ENCODE peak calls at places on chromosomes 1 and 21, in four cellular contexts. F, A, S and D are unnamed samples.

GRCh38 chr1:167103236-167103894 is 9.5 kb downstream of the STYXL2 start:
- DNase-seq in F (no peak), A (no peak), S (no peak), D (no peak)

GRCh38 chr1:147676306-147677085 is 6.2 kb upstream of the ACP6 start:
- DNase-seq in F (no peak), A (no peak), S (no peak), D (no peak)

GRCh38 chr1:78830321-78830720 is 176.2 kb downstream of the ADGRL4 start:
- DNase-seq in F (no peak), A (no peak), S (no peak), D (no peak)

GRCh38 chr1:110113551-110113950 is 1.3 kb downstream of the UBL4B start:
- DNase-seq in F (no peak), A (peak; percentile 40), S (no peak), D (no peak)

GRCh38 chr1:166848193-166848592 is 8.9 kb downstream of the POGK start:
- DNase-seq in F (no peak), A (no peak), S (no peak), D (no peak)

GRCh38 chr21:31135536-31136184 is 97.4 kb upstream of the KRTAP19-8 start:
- DNase-seq in F (no peak), A (no peak), S (no peak), D (no peak)

GRCh38 chr1:96238426-96238825 is 483.2 kb upstream of the PTBP2 start:
- DNase-seq in F (no peak), A (no peak), S (no peak), D (no peak)

GRCh38 chr21:42027804-42028753 is 17.9 kb upstream of the ZBTB21 start:
- DNase-seq in F (no peak), A (no peak), S (no peak), D (no peak)

GRCh38 chr21:27590271-27590670 is 623.4 kb upstream of the ADAMTS5 start:
- DNase-seq in F (no peak), A (peak; percentile 58), S (no peak), D (no peak)

GRCh38 chr1:221548942-221549341 is 192.9 kb downstream of the DUSP10 start:
- DNase-seq in F (peak; percentile 43), A (no peak), S (no peak), D (no peak)

GRCh38 chr1:100145116-100145515 is 12.2 kb downstream of the TRMT13 start:
- DNase-seq in F (no peak), A (no peak), S (no peak), D (no peak)

GRCh38 chr1:205677152-205677551 is 3.2 kb downstream of the SLC45A3 start:
- DNase-seq in F (no peak), A (no peak), S (no peak), D (no peak)

GRCh38 chr1:219664310-219665029 is 51.6 kb upstream of the ZC3H11B start:
- DNase-seq in F (no peak), A (no peak), S (no peak), D (no peak)

GRCh38 chr1:219659682-219660081 is 46.8 kb upstream of the ZC3H11B start:
- DNase-seq in F (no peak), A (no peak), S (peak; percentile 6), D (no peak)

GRCh38 chr1:219661464-219662092 is 48.7 kb upstream of the ZC3H11B start:
- DNase-seq in F (no peak), A (no peak), S (no peak), D (no peak)

GRCh38 chr1:219659005-219659632 is 46.2 kb upstream of the ZC3H11B start:
- DNase-seq in F (no peak), A (no peak), S (no peak), D (no peak)

DNA sequence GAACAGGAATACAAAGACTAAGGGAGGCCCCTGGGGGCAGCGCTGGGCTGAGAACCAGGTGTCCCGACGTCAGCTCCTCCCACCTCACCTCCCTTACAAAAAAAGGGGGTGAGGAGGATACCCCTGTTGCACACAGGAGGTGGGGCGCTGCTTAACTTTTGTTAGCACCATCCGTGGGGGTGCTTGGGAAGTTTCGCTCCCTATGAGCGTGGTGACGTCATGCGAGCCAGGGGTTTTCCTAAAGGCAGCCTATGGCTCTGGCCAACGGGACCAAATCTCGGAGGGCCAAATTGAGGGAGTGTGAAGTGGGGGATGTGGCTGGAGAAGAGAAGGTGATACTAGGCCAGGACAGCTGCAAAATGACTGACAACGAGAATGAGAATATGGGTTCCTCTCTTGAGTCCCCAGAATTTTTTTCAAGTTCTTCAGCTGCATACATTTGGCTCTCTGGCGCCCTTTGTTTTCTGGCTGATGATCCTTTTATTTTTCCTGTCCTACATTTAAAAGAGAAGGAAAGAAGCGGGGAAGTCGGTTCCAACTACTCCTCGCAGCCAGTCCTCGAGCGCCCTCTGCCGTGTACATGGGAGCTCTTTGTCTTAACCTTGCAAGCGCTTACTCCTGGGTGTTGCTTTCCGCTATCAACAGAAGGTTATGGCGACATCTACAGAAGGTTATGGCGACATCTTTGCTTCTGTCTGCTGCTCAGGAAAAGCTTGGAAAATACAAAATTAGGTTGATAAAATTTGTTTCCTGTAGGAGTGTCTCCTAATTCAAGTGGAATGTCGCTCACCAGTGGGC is 48.0 kb upstream of the ZC3H11B start:
- DNase-seq in F (peak; percentile 85), A (peak; percentile 93), S (no peak), D (peak; percentile 68)
- H3K4me3 ChIP-seq in F (no peak overlapping the region), A (no peak overlapping the region), S (peak overlapping the region; percentile 41), D (no peak overlapping the region)

GRCh38 chr1:156423422-156424352 is 54.7 kb downstream of the RHBG start:
- DNase-seq in F (no peak), A (no peak), S (no peak), D (no peak)
- H3K27me3 ChIP-seq in F (peaks cover 7% of the 10 kb centered on the region), A (peaks cover 95% of the 10 kb centered on the region), S (peaks cover 76% of the 10 kb centered on the region), D (peaks cover 30% of the 10 kb centered on the region)

GRCh38 chr1:26530898-26531598 is 1.5 kb downstream of the RPS6KA1 start:
- DNase-seq in F (peak; percentile 70), A (no peak), S (peak; percentile 51), D (peak; percentile 93)
- TF ChIP-seq CTCF in F (peak; percentile 42), A (no peak), S (peak; percentile 40), D (peak; percentile 5)

GRCh38 chr1:150970818-150971582 is 3.6 kb downstream of the CERS2 start:
- DNase-seq in F (peak; percentile 87), A (peak; percentile 79), S (no peak), D (peak; percentile 37)
- H3K4me3 ChIP-seq in F (peak overlapping the region; percentile 28), A (no peak overlapping the region), S (no peak overlapping the region), D (peak overlapping the region; percentile 69)

DNA sequence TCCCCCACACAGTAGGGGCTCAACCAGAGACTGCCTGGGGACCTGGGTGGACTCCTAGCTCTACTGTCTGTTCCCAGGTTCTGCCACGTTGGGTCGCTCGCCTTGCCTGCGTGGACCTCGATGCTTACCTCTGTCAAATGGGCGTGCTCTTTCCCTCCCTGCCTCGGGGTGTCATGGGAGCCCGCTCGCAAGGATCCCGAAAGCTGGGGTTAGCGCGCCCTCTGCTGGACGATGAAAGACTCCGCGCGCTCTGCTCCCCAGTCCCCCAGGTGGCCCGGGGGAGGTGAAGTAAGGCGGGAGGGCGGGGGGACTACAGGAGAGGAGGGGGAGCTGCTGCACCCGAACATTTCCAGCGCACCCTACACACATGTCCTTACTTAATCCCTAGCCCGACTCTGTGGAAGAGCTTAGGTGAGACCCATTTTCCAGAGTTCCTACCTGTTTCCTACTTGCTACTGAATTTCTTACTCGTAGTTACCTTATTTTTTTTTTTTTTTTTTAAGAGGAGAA is 2.3 kb upstream of the BSND start:
- DNase-seq in F (peak; percentile 77), A (peak; percentile 88), S (peak; percentile 96), D (peak; percentile 88)
- H3K27me3 ChIP-seq in F (no peaks in the 10 kb centered on the region), A (peaks cover 44% of the 10 kb centered on the region), S (no peaks in the 10 kb centered on the region), D (peaks cover 9% of the 10 kb centered on the region)

GRCh38 chr21:37696936-37697335 is 219.3 kb downstream of the KCNJ6 start:
- DNase-seq in F (no peak), A (no peak), S (no peak), D (no peak)

GRCh38 chr21:37704751-37705150 is 211.5 kb downstream of the KCNJ6 start:
- DNase-seq in F (peak; percentile 75), A (no peak), S (no peak), D (no peak)

GRCh38 chr21:37702241-37702640 is 214.0 kb downstream of the KCNJ6 start:
- DNase-seq in F (no peak), A (no peak), S (no peak), D (no peak)

GRCh38 chr21:37699024-37699770 is 217.1 kb downstream of the KCNJ6 start:
- DNase-seq in F (no peak), A (no peak), S (peak; percentile 27), D (no peak)

DNA sequence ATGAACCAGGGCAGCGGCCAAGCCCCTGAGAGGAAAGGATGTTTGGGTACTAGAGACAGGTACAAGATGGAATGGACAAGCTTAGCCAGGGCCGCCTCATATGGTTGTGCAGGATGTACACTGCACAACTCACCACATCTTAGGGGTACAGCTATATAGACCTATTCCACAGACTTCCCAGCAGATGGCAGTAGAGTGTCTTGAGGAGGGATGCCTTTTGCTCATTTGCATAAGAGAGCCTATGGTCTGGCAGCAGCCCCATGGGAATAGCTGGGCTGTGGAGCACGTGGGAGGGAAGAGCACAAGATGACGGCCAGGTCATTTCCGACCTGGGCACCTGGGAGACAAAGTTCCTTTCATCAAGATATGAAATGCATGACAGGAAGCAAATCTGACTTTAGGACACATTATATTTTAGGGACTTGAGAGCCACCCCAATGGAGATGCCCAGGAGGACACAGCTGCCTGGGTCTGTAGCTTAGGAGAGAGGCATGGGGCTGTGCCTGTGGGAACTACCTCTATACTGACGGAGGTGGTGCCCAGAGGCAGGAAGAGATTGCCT is 215.5 kb downstream of the KCNJ6 start:
- DNase-seq in F (no peak), A (no peak), S (peak; percentile 76), D (no peak)
- TF ChIP-seq CTCF in F (peak; percentile 58), A (peak; percentile 48), S (peak; percentile 71), D (no peak)

GRCh38 chr1:98049370-98050115 is 128.7 kb upstream of the DPYD start:
- DNase-seq in F (no peak), A (peak; percentile 51), S (peak; percentile 51), D (no peak)
- H3K4me3 ChIP-seq in F (no peak overlapping the region), A (no peak overlapping the region), S (peak overlapping the region; percentile 74), D (no peak overlapping the region)

GRCh38 chr1:7011826-7012225 is 226.6 kb downstream of the CAMTA1 start:
- DNase-seq in F (no peak), A (no peak), S (no peak), D (no peak)

GRCh38 chr1:7008975-7009740 is 223.9 kb downstream of the CAMTA1 start:
- DNase-seq in F (no peak), A (no peak), S (no peak), D (no peak)

GRCh38 chr1:7010534-7011200 is 225.4 kb downstream of the CAMTA1 start:
- DNase-seq in F (no peak), A (no peak), S (no peak), D (no peak)

GRCh38 chr1:7008331-7008730 is 223.1 kb downstream of the CAMTA1 start:
- DNase-seq in F (no peak), A (no peak), S (no peak), D (no peak)

GRCh38 chr1:7009741-7010525 is 224.7 kb downstream of the CAMTA1 start:
- DNase-seq in F (no peak), A (no peak), S (no peak), D (no peak)
- H3K27me3 ChIP-seq in F (no peaks in the 10 kb centered on the region), A (no peaks in the 10 kb centered on the region), S (no peaks in the 10 kb centered on the region), D (no peaks in the 10 kb centered on the region)

GRCh38 chr1:62058951-62059350 is 135.7 kb upstream of the L1TD1 start:
- DNase-seq in F (no peak), A (no peak), S (no peak), D (no peak)

GRCh38 chr1:62054188-62054587 is 140.5 kb upstream of the L1TD1 start:
- DNase-seq in F (no peak), A (no peak), S (no peak), D (no peak)

GRCh38 chr1:62057631-62058290 is 136.9 kb upstream of the L1TD1 start:
- DNase-seq in F (no peak), A (no peak), S (no peak), D (no peak)

GRCh38 chr1:62052946-62053345 is 141.7 kb upstream of the L1TD1 start:
- DNase-seq in F (no peak), A (no peak), S (no peak), D (no peak)

GRCh38 chr1:62057230-62057629 is 137.4 kb upstream of the L1TD1 start:
- DNase-seq in F (no peak), A (no peak), S (no peak), D (no peak)
- TF ChIP-seq CTCF in F (no peak), A (no peak), S (no peak), D (no peak)